ENCODE peak calls at places on chromosome 14, in six cellular contexts. S is stimulated activated CD4-positive, alpha-beta T cell treated with anti-CD3 and anti-CD28 coated beads, Interleukin-15, amount 100 ng/mL, for 48 hours; O is smooth muscle cell of the brain vasculature; F is EL; Z is left cardiac atrium; C is stimulated activated effector memory CD8-positive, alpha-beta T cell treated with anti-CD3 and anti-CD28 coated beads, Interleukin-12 subunit alpha, Interleukin-12 subunit beta, amount 100 ng/mL, for 72 hours. B is an unnamed sample.

GRCh38 chr14:56390859-56391258 is 188.7 kb upstream of the TMEM260 start:
- DNase-seq in S (no peak), O (no peak), C (no peak), Z (no peak), F (no peak), B (no peak)

GRCh38 chr14:82422186-82422585 is 888.5 kb upstream of the SEL1L start:
- DNase-seq in O (no peak), C (no peak), Z (no peak), S (no peak), F (no peak), B (no peak)

GRCh38 chr14:59576332-59577294 is at the start of gene CCDC175:
- DNase-seq in F (peak), Z (peak), O (peak), S (peak), C (peak), B (peak)

GRCh38 chr14:101559250-101559623 is 2.1 kb upstream of the DIO3 start:
- DNase-seq in C (no peak), Z (no peak), S (no peak), F (no peak), O (no peak), B (no peak)

GRCh38 chr14:63604626-63605025 is 37.0 kb downstream of the WDR89 start:
- DNase-seq in Z (no peak), S (no peak), O (no peak), C (no peak), F (no peak), B (no peak)

GRCh38 chr14:78399316-78399889 is 229.2 kb downstream of the NRXN3 start:
- DNase-seq in Z (no peak), F (peak), S (no peak), O (no peak), C (no peak), B (no peak)

GRCh38 chr14:104293851-104294627 is 155.7 kb downstream of the KIF26A start:
- DNase-seq in F (no peak), O (no peak), S (no peak), C (no peak), Z (peak), B (no peak)

GRCh38 chr14:55547650-55548315 is 32.2 kb upstream of the KTN1 start:
- DNase-seq in Z (no peak), C (no peak), F (no peak), S (no peak), O (no peak), B (no peak)

GRCh38 chr14:102594514-102595175 is 2.2 kb downstream of the RCOR1 start:
- DNase-seq in O (no peak), F (peak), C (peak), S (peak), Z (peak), B (peak)

GRCh38 chr14:92252291-92252690 is 70.7 kb upstream of the SLC24A4 start:
- DNase-seq in C (no peak), F (no peak), O (no peak), S (no peak), Z (no peak), B (no peak)

GRCh38 chr14:100822921-100823320 is 3.0 kb upstream of the MEG3 start:
- DNase-seq in S (no peak), Z (no peak), O (no peak), C (no peak), F (no peak), B (peak)

GRCh38 chr14:55579724-55580400 is at the start of gene KTN1:
- DNase-seq in Z (peak), C (peak), O (no peak), F (peak), S (peak), B (peak)

GRCh38 chr14:103492572-103492971 is 30.1 kb downstream of the CKB start:
- DNase-seq in F (no peak), Z (no peak), C (no peak), O (no peak), S (no peak), B (no peak)

GRCh38 chr14:94110552-94111181 is at the start of gene IFI27:
- DNase-seq in C (no peak), S (no peak), Z (peak), O (no peak), F (peak), B (peak)

GRCh38 chr14:40122978-40123648 is 690.9 kb upstream of the FBXO33 start:
- DNase-seq in O (no peak), S (no peak), C (no peak), F (no peak), Z (no peak), B (no peak)

GRCh38 chr14:68079941-68080697 is 260.5 kb downstream of the RAD51B start:
- DNase-seq in O (no peak), F (no peak), S (no peak), C (no peak), Z (no peak), B (peak)

GRCh38 chr14:63473194-63473788 is 69.9 kb downstream of the PPP2R5E start:
- DNase-seq in Z (no peak), F (no peak), O (no peak), S (no peak), C (no peak), B (no peak)

GRCh38 chr14:101224356-101225115 is 321.0 kb upstream of the RTL1 start:
- DNase-seq in S (no peak), C (no peak), F (no peak), O (no peak), Z (no peak), B (no peak)

GRCh38 chr14:70832536-70833305 is 23.4 kb upstream of the MAP3K9 start:
- DNase-seq in Z (no peak), F (peak), C (no peak), S (no peak), O (no peak), B (peak)

GRCh38 chr14:41607119-41607785 is 576 bp downstream of the LRFN5 start:
- DNase-seq in F (no peak), Z (no peak), S (no peak), O (peak), C (no peak), B (no peak)

GRCh38 chr14:72909163-72909562 is 15.3 kb upstream of the DPF3 start:
- DNase-seq in S (no peak), C (no peak), Z (no peak), O (no peak), F (no peak), B (no peak)

GRCh38 chr14:76257842-76258397 is 106.2 kb downstream of the GPATCH2L start:
- DNase-seq in S (no peak), Z (no peak), C (no peak), F (no peak), O (no peak), B (no peak)

GRCh38 chr14:67221248-67221981 is 19.8 kb upstream of the PALS1 start:
- DNase-seq in Z (no peak), C (no peak), F (peak), S (no peak), O (no peak), B (peak)

GRCh38 chr14:32590157-32590556 is 261.1 kb downstream of the AKAP6 start:
- DNase-seq in S (no peak), Z (no peak), F (no peak), C (no peak), O (no peak), B (no peak)

GRCh38 chr14:102770147-102770909 is 6.9 kb upstream of the TRAF3 start:
- DNase-seq in S (no peak), F (no peak), O (no peak), Z (no peak), C (no peak), B (no peak)

GRCh38 chr14:61470261-61470953 is 149.0 kb downstream of the PRKCH start:
- DNase-seq in O (peak), Z (peak), F (peak), S (no peak), C (no peak), B (peak)

GRCh38 chr14:56829151-56829550 is 18.9 kb upstream of the OTX2 start:
- DNase-seq in S (no peak), O (no peak), C (no peak), F (no peak), Z (no peak), B (no peak)

GRCh38 chr14:69997849-69998248 is 118.6 kb downstream of the SMOC1 start:
- DNase-seq in Z (no peak), F (peak), O (peak), C (no peak), S (no peak), B (peak)

GRCh38 chr14:54108481-54109471 is 152.2 kb upstream of the BMP4 start:
- DNase-seq in O (peak), C (no peak), Z (no peak), S (no peak), F (peak), B (peak)

GRCh38 chr14:64117671-64118402 is 176.3 kb downstream of the ESR2 start:
- DNase-seq in F (no peak), Z (peak), S (no peak), C (no peak), O (peak), B (peak)

GRCh38 chr14:49861581-49861922 is 9.0 kb upstream of the NEMF start:
- DNase-seq in C (peak), O (peak), F (peak), S (peak), Z (peak), B (peak)

GRCh38 chr14:50897658-50898175 is 25.9 kb downstream of the ABHD12B start:
- DNase-seq in C (no peak), F (no peak), Z (no peak), O (no peak), S (no peak), B (no peak)